ENCODE peak calls at places on chromosomes 7 and 10, in seven cellular contexts. Z is IMR-90, A is mesendoderm, I is mesenchymal stem cell, Q is neuronal stem cell, U is H9, H is H1. N is an unnamed sample.

GRCh38 chr10:78691301-78692030 is 377.3 kb upstream of the ZMIZ1 start:
- DNase-seq in Z (no peak), A (no peak), I (no peak), Q (no peak), U (no peak), H (no peak), N (no peak)

GRCh38 chr10:118966131-118967125 is 63.1 kb upstream of the NANOS1 start:
- DNase-seq in Z (no peak), A (no peak), I (no peak), Q (no peak), U (peak), H (no peak), N (no peak)

GRCh38 chr10:86961481-86962091 is 3.2 kb downstream of the SNCG start:
- DNase-seq in Z (peak), A (no peak), I (no peak), Q (no peak), U (no peak), H (no peak), N (no peak)

GRCh38 chr10:132357286-132358058 is 25.5 kb downstream of the LRRC27 start:
- DNase-seq in Z (no peak), A (no peak), I (no peak), Q (no peak), U (no peak), H (no peak), N (no peak)

GRCh38 chr10:32205666-32206065 is 141.3 kb downstream of the EPC1 start:
- DNase-seq in Z (peak), A (no peak), I (no peak), Q (no peak), U (no peak), H (no peak), N (peak)

GRCh38 chr10:12448729-12449391 is 99.5 kb downstream of the CAMK1D start:
- DNase-seq in Z (peak), A (no peak), I (peak), Q (no peak), U (no peak), H (no peak), N (peak)

GRCh38 chr7:26485421-26486019 is 193.9 kb downstream of the SNX10 start:
- DNase-seq in Z (no peak), A (no peak), I (peak), Q (no peak), U (no peak), H (no peak), N (no peak)

GRCh38 chr7:148847815-148848726 is 36.0 kb downstream of the EZH2 start:
- DNase-seq in Z (no peak), A (peak), I (peak), Q (no peak), U (no peak), H (no peak), N (no peak)

GRCh38 chr10:30459283-30459682 is 25.3 kb downstream of the MAP3K8 start:
- DNase-seq in Z (no peak), A (no peak), I (no peak), Q (no peak), U (no peak), H (no peak), N (no peak)

GRCh38 chr10:48798486-48799254 is 114.0 kb downstream of the WDFY4 start:
- DNase-seq in Z (peak), A (no peak), I (peak), Q (no peak), U (no peak), H (no peak), N (no peak)

GRCh38 chr7:70569335-70569819 is 562.6 kb upstream of the GALNT17 start:
- DNase-seq in Z (no peak), A (peak), I (no peak), Q (no peak), U (no peak), H (no peak), N (no peak)

GRCh38 chr7:42093361-42093905 is 143.6 kb downstream of the GLI3 start:
- DNase-seq in Z (no peak), A (no peak), I (no peak), Q (no peak), U (no peak), H (no peak), N (no peak)

GRCh38 chr7:74542558-74543117 is 88.9 kb downstream of the GTF2IRD1 start:
- DNase-seq in Z (no peak), A (no peak), I (no peak), Q (no peak), U (no peak), H (no peak), N (no peak)

GRCh38 chr7:124269774-124270173 is 236.9 kb upstream of the TMEM229A start:
- DNase-seq in Z (no peak), A (peak), I (peak), Q (no peak), U (no peak), H (no peak), N (no peak)

GRCh38 chr10:77832243-77832642 is 94.3 kb downstream of the DLG5 start:
- DNase-seq in Z (no peak), A (no peak), I (no peak), Q (no peak), U (no peak), H (no peak), N (no peak)

GRCh38 chr10:1292611-1293021 is 236.4 kb downstream of the WDR37 start:
- DNase-seq in Z (no peak), A (peak), I (peak), Q (no peak), U (no peak), H (no peak), N (no peak)

GRCh38 chr10:22053048-22053447 is 49.5 kb upstream of the DNAJC1 start:
- DNase-seq in Z (no peak), A (peak), I (peak), Q (no peak), U (no peak), H (no peak), N (peak)

GRCh38 chr10:75229961-75230360 is 5.8 kb downstream of the COMTD1 start:
- DNase-seq in Z (peak), A (no peak), I (peak), Q (no peak), U (no peak), H (no peak), N (peak)

GRCh38 chr10:70286616-70287015 is 2.8 kb upstream of the NPFFR1 start:
- DNase-seq in Z (no peak), A (no peak), I (no peak), Q (no peak), U (no peak), H (no peak), N (no peak)

GRCh38 chr7:102431617-102432298 is 1.6 kb upstream of the ORAI2 start:
- DNase-seq in Z (no peak), A (peak), I (peak), Q (no peak), U (peak), H (no peak), N (peak)

GRCh38 chr7:22447008-22447407 is 53.0 kb downstream of the STEAP1B start:
- DNase-seq in Z (no peak), A (no peak), I (no peak), Q (no peak), U (no peak), H (no peak), N (no peak)

GRCh38 chr10:11017575-11018425 is at the start of gene CELF2:
- DNase-seq in Z (no peak), A (peak), I (peak), Q (peak), U (peak), H (peak), N (no peak)

GRCh38 chr10:112732277-112732891 is 217.7 kb upstream of the TCF7L2 start:
- DNase-seq in Z (no peak), A (peak), I (peak), Q (peak), U (no peak), H (no peak), N (peak)

GRCh38 chr7:148104924-148105323 is 485.6 kb upstream of the C7orf33 start:
- DNase-seq in Z (no peak), A (no peak), I (no peak), Q (no peak), U (no peak), H (no peak), N (no peak)

GRCh38 chr10:75398630-75399460 is 2.7 kb downstream of the ZNF503 start:
- DNase-seq in Z (no peak), A (peak), I (peak), Q (peak), U (peak), H (no peak), N (no peak)

GRCh38 chr7:39924122-39924521 is 25.9 kb upstream of the CDK13 start:
- DNase-seq in Z (no peak), A (peak), I (no peak), Q (no peak), U (no peak), H (no peak), N (no peak)

GRCh38 chr10:123357363-123358075 is 203.3 kb downstream of the BUB3 start:
- DNase-seq in Z (no peak), A (peak), I (no peak), Q (peak), U (no peak), H (no peak), N (no peak)

GRCh38 chr10:123359539-123359938 is 205.3 kb downstream of the BUB3 start:
- DNase-seq in Z (no peak), A (no peak), I (no peak), Q (no peak), U (no peak), H (no peak), N (no peak)

GRCh38 chr10:123354521-123354920 is 200.3 kb downstream of the BUB3 start:
- DNase-seq in Z (no peak), A (no peak), I (no peak), Q (no peak), U (no peak), H (no peak), N (no peak)

GRCh38 chr10:123356799-123357198 is 202.6 kb downstream of the BUB3 start:
- DNase-seq in Z (no peak), A (no peak), I (no peak), Q (no peak), U (no peak), H (no peak), N (no peak)

GRCh38 chr10:123356101-123356500 is 201.9 kb downstream of the BUB3 start:
- DNase-seq in Z (no peak), A (peak), I (no peak), Q (no peak), U (no peak), H (no peak), N (no peak)
- H2AK5ac ChIP-seq in Z (no peak), A (no peak), I (no peak), Q (no peak), U (no peak), H (no peak), N (no peak)

DNA sequence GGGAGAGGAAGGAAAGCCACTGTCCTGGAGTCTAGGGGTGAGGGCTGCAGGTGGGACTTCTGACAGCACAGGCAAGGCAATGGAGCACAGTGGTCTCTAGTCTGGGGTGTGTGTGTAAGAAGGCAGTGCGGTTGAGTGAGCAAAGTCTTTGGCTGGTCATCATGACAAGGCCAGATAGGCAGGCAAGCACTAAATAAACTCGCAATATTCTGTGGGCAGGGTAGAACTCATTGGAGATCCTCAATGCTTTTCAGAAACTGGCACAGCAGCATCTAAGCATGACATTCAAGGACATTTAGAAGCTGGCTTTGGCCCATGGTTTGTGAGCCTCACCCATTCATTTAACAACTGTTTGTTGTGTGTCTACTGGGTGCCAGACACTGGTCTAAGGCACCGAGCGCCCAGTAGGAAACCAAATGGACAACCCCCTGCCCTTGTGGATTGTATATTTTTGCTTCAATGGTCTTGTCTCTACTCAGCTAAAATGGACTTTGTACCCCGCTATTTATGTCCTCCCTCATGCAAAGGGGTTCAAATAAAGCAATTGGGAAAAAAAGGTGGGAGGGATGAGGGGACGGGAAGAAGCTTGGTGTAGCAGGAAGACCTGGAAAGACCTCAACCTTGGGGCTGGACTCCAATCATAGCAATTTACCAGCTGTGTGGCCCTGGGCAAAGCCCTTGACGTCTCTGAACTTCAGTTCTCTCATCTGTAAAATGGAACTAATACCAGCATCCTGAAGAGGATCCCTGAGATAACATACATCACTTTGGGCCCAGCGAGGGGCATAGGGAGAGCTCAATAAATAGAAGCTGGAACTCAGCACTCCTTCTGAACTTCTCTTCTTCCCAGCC is 116.0 kb downstream of the NEURL1 start:
- DNase-seq in Z (no peak), A (no peak), I (no peak), Q (no peak), U (no peak), H (no peak), N (no peak)
- H2AK5ac ChIP-seq in Z (no peak), A (no peak), I (no peak), Q (no peak), U (no peak), H (no peak), N (no peak)

GRCh38 chr7:47672966-47673365 is 91.1 kb upstream of the TNS3 start:
- DNase-seq in Z (no peak), A (peak), I (no peak), Q (no peak), U (no peak), H (no peak), N (peak)
- H2AK5ac ChIP-seq in Z (no peak), A (no peak), I (no peak), Q (no peak), U (no peak), H (no peak), N (no peak)

DNA sequence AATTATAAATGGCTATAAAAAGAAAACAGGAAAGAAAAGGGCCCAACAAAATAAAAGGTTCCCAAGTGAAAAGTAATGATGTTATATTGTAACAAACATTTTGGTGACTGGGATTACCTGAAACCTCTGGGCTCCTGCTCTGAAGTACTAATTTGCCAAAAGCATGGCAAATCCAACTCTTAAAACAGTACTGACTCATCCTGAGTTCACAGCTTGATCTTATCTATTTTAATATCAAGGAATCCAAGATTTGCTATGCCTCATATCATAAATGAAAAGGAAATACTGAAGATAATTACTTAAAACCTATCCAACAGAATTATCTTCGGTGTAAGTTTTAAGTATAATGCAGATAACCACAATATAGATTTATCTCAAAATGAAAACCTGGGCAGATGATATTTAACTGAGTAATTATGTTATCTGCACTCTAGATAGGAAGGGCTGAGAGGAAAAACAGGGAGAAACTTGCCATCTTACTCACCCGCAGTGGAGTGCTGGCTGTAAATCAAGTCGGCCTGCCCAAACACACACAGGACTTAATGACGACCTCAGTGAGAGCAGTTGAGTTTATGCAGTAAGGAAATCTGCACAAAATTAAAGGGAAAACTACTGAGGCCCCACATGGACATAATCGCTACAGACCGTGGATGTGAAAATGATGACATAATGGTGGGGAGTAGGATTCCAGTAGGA is 48.4 kb downstream of the MPP7 start:
- DNase-seq in Z (peak), A (peak), I (peak), Q (no peak), U (no peak), H (no peak), N (no peak)
- H2AK5ac ChIP-seq in Z (no peak), A (no peak), I (no peak), Q (no peak), U (no peak), H (no peak), N (no peak)

GRCh38 chr10:37801557-37801956 is 55.9 kb downstream of the ZNF248 start:
- DNase-seq in Z (no peak), A (no peak), I (no peak), Q (no peak), U (no peak), H (no peak), N (no peak)

GRCh38 chr10:37803269-37803668 is 54.1 kb downstream of the ZNF248 start:
- DNase-seq in Z (no peak), A (no peak), I (no peak), Q (no peak), U (no peak), H (no peak), N (no peak)
- H2AK5ac ChIP-seq in Z (no peak), A (no peak), I (no peak), Q (no peak), U (no peak), H (no peak), N (no peak)

DNA sequence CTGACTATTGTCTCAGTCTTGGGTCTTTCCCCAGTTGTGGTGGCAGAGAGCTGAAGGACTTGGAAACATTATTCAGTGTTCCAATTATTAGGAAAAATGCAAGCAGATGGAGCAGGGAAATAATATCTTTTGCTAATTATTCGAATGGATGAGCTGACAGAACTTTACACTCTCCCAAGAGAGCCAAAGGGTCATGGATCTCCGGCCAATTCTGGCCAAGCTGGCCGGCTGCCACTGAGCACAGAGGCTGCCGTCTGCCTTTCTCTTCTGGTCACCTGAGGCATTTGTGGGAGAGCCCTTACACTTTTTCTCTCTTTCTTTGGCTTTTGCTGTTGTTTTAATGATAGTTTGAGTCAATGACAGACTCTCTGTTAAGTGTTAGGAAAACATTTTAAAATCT is 22.2 kb upstream of the CNTNAP2 start:
- DNase-seq in Z (no peak), A (no peak), I (no peak), Q (no peak), U (no peak), H (no peak), N (no peak)
- H2AK5ac ChIP-seq in Z (no peak), A (no peak), I (no peak), Q (no peak), U (no peak), H (no peak), N (no peak)

GRCh38 chr10:124022066-124022465 is 71.3 kb downstream of the CHST15 start:
- DNase-seq in Z (no peak), A (no peak), I (no peak), Q (no peak), U (no peak), H (no peak), N (no peak)
- H2AK5ac ChIP-seq in Z (no peak), A (no peak), I (no peak), Q (no peak), U (no peak), H (peak), N (no peak)